ENCODE peak calls at places on chromosomes 6 and 20, in six cellular contexts. One of them, this sample, is unnamed.

GRCh38 chr6:54096811-54097210 is 14.4 kb upstream of the MLIP start:
- DNase-seq in fibroblast of the conjunctiva: no peak
- DNase-seq in non-pigmented ciliary epithelial cell: no peak
- DNase-seq in substantia nigra: no peak
- DNase-seq in mammary epithelial cell: no peak
- DNase-seq in stimulated activated CD8-positive, alpha-beta memory T cell treated with anti-CD3 and anti-CD28 coated beads, Interleukin-7, amount 100 ng/mL, for 4 hours: no peak
- DNase-seq in this sample: no peak

GRCh38 chr20:63830821-63831593 is at the start of gene ZBTB46:
- DNase-seq in fibroblast of the conjunctiva: no peak
- DNase-seq in non-pigmented ciliary epithelial cell: no peak
- DNase-seq in substantia nigra: no peak
- DNase-seq in mammary epithelial cell: no peak
- DNase-seq in stimulated activated CD8-positive, alpha-beta memory T cell treated with anti-CD3 and anti-CD28 coated beads, Interleukin-7, amount 100 ng/mL, for 4 hours: no peak
- DNase-seq in this sample: peak; percentile 60

GRCh38 chr6:73521351-73522254 is 771 bp upstream of the EEF1A1 start:
- DNase-seq in fibroblast of the conjunctiva: peak; percentile 67
- DNase-seq in non-pigmented ciliary epithelial cell: peak; percentile 63
- DNase-seq in substantia nigra: no peak
- DNase-seq in mammary epithelial cell: peak; percentile 80
- DNase-seq in stimulated activated CD8-positive, alpha-beta memory T cell treated with anti-CD3 and anti-CD28 coated beads, Interleukin-7, amount 100 ng/mL, for 4 hours: no peak
- DNase-seq in this sample: peak; percentile 91

GRCh38 chr6:39909701-39910100 is 24.6 kb downstream of the MOCS1 start:
- DNase-seq in fibroblast of the conjunctiva: no peak
- DNase-seq in non-pigmented ciliary epithelial cell: no peak
- DNase-seq in substantia nigra: no peak
- DNase-seq in mammary epithelial cell: no peak
- DNase-seq in stimulated activated CD8-positive, alpha-beta memory T cell treated with anti-CD3 and anti-CD28 coated beads, Interleukin-7, amount 100 ng/mL, for 4 hours: no peak
- DNase-seq in this sample: no peak

GRCh38 chr6:20706293-20707165 is 172.3 kb downstream of the CDKAL1 start:
- DNase-seq in fibroblast of the conjunctiva: no peak
- DNase-seq in non-pigmented ciliary epithelial cell: no peak
- DNase-seq in substantia nigra: no peak
- DNase-seq in mammary epithelial cell: peak; percentile 52
- DNase-seq in stimulated activated CD8-positive, alpha-beta memory T cell treated with anti-CD3 and anti-CD28 coated beads, Interleukin-7, amount 100 ng/mL, for 4 hours: no peak
- DNase-seq in this sample: no peak

GRCh38 chr20:17875981-17876385 is 92.6 kb downstream of the SNX5 start:
- DNase-seq in fibroblast of the conjunctiva: no peak
- DNase-seq in non-pigmented ciliary epithelial cell: no peak
- DNase-seq in substantia nigra: no peak
- DNase-seq in mammary epithelial cell: no peak
- DNase-seq in stimulated activated CD8-positive, alpha-beta memory T cell treated with anti-CD3 and anti-CD28 coated beads, Interleukin-7, amount 100 ng/mL, for 4 hours: no peak
- DNase-seq in this sample: no peak

GRCh38 chr20:36585410-36586125 is 12.2 kb downstream of the TGIF2 start:
- DNase-seq in fibroblast of the conjunctiva: no peak
- DNase-seq in non-pigmented ciliary epithelial cell: no peak
- DNase-seq in substantia nigra: no peak
- DNase-seq in mammary epithelial cell: peak; percentile 95
- DNase-seq in stimulated activated CD8-positive, alpha-beta memory T cell treated with anti-CD3 and anti-CD28 coated beads, Interleukin-7, amount 100 ng/mL, for 4 hours: no peak
- DNase-seq in this sample: peak; percentile 40

GRCh38 chr6:35087361-35088280 is 53.5 kb downstream of the TCP11 start:
- DNase-seq in fibroblast of the conjunctiva: no peak
- DNase-seq in non-pigmented ciliary epithelial cell: no peak
- DNase-seq in substantia nigra: no peak
- DNase-seq in mammary epithelial cell: no peak
- DNase-seq in stimulated activated CD8-positive, alpha-beta memory T cell treated with anti-CD3 and anti-CD28 coated beads, Interleukin-7, amount 100 ng/mL, for 4 hours: no peak
- DNase-seq in this sample: no peak

This sample was measured in cardiac fibroblast.